ENCODE peak calls at places on chromosomes 4 and X, in six cellular contexts. One of them, this sample, is unnamed. For H3K9me3, the result is how much of the 10 kb centered on the place peaks cover.

GRCh38 chrX:104118765-104119164 is 6.4 kb downstream of the ZCCHC18 start:
- DNase-seq in H9: no peak
- DNase-seq in H1: no peak
- DNase-seq in IMR-90: no peak
- DNase-seq in neuronal stem cell: no peak
- DNase-seq in trophoblast cell: no peak
- DNase-seq in this sample: no peak

GRCh38 chr4:48093949-48094550 is 40.0 kb downstream of the TXK start:
- DNase-seq in IMR-90: peak
- DNase-seq in neuronal stem cell: no peak
- DNase-seq in H9: no peak
- DNase-seq in H1: no peak
- DNase-seq in trophoblast cell: no peak
- DNase-seq in this sample: peak

GRCh38 chrX:773292-774025 is 142.9 kb downstream of the SHOX start:
- DNase-seq in trophoblast cell: no peak
- DNase-seq in IMR-90: no peak
- DNase-seq in H1: no peak
- DNase-seq in neuronal stem cell: no peak
- DNase-seq in H9: no peak
- DNase-seq in this sample: no peak

GRCh38 chr4:56130609-56131150 is 181.9 kb downstream of the CEP135 start:
- DNase-seq in trophoblast cell: no peak
- DNase-seq in IMR-90: no peak
- DNase-seq in H9: no peak
- DNase-seq in H1: no peak
- DNase-seq in neuronal stem cell: no peak
- DNase-seq in this sample: peak

GRCh38 chr4:61521451-61521850 is 321.3 kb downstream of the ADGRL3 start:
- DNase-seq in H9: no peak
- DNase-seq in neuronal stem cell: no peak
- DNase-seq in trophoblast cell: no peak
- DNase-seq in H1: no peak
- DNase-seq in IMR-90: no peak
- DNase-seq in this sample: no peak

GRCh38 chr4:160193787-160194186 is 1090.9 kb downstream of the RAPGEF2 start:
- DNase-seq in neuronal stem cell: no peak
- DNase-seq in IMR-90: no peak
- DNase-seq in trophoblast cell: no peak
- DNase-seq in H1: no peak
- DNase-seq in H9: no peak
- DNase-seq in this sample: no peak

GRCh38 chrX:56798866-56799864 is 70.1 kb downstream of the NBDY start:
- DNase-seq in neuronal stem cell: no peak
- DNase-seq in H9: peak
- DNase-seq in H1: peak
- DNase-seq in IMR-90: no peak
- DNase-seq in trophoblast cell: peak
- DNase-seq in this sample: no peak

GRCh38 chr4:152090543-152090942 is 329.7 kb upstream of the GATB start:
- DNase-seq in neuronal stem cell: no peak
- DNase-seq in H9: peak
- DNase-seq in IMR-90: peak
- DNase-seq in trophoblast cell: peak
- DNase-seq in H1: no peak
- DNase-seq in this sample: peak

GRCh38 chr4:184371390-184371787 is 103.0 kb downstream of the IRF2 start:
- DNase-seq in IMR-90: no peak
- DNase-seq in H9: no peak
- DNase-seq in neuronal stem cell: no peak
- DNase-seq in trophoblast cell: no peak
- DNase-seq in H1: no peak
- DNase-seq in this sample: no peak

GRCh38 chr4:168560835-168561210 is 64.0 kb downstream of the PALLD start:
- DNase-seq in H9: no peak
- DNase-seq in H1: no peak
- DNase-seq in neuronal stem cell: no peak
- DNase-seq in IMR-90: no peak
- DNase-seq in trophoblast cell: no peak
- DNase-seq in this sample: no peak

GRCh38 chrX:151984328-151984727 is 9.9 kb upstream of the GABRE start:
- DNase-seq in H1: no peak
- DNase-seq in H9: no peak
- DNase-seq in neuronal stem cell: no peak
- DNase-seq in trophoblast cell: peak
- DNase-seq in IMR-90: peak
- DNase-seq in this sample: peak

GRCh38 chr4:173935622-173936405 is 347.7 kb downstream of the FBXO8 start:
- DNase-seq in IMR-90: peak
- DNase-seq in H9: no peak
- DNase-seq in H1: no peak
- DNase-seq in trophoblast cell: no peak
- DNase-seq in neuronal stem cell: no peak
- DNase-seq in this sample: peak

GRCh38 chrX:119690921-119691716 is 1.8 kb downstream of the SEPTIN6 start:
- DNase-seq in IMR-90: peak
- DNase-seq in neuronal stem cell: no peak
- DNase-seq in H1: no peak
- DNase-seq in trophoblast cell: peak
- DNase-seq in H9: no peak
- DNase-seq in this sample: peak

GRCh38 chr4:8594097-8595038 is 1.8 kb downstream of the CPZ start:
- DNase-seq in neuronal stem cell: peak
- DNase-seq in trophoblast cell: peak
- DNase-seq in IMR-90: peak
- DNase-seq in H9: peak
- DNase-seq in H1: peak
- DNase-seq in this sample: peak

GRCh38 chr4:105637409-105638258 is 70.9 kb downstream of the INTS12 start:
- DNase-seq in neuronal stem cell: no peak
- DNase-seq in IMR-90: peak
- DNase-seq in trophoblast cell: peak
- DNase-seq in H1: no peak
- DNase-seq in H9: no peak
- DNase-seq in this sample: peak

GRCh38 chr4:26369132-26370036 is 48.6 kb downstream of the RBPJ start:
- DNase-seq in neuronal stem cell: no peak
- DNase-seq in trophoblast cell: no peak
- DNase-seq in H9: no peak
- DNase-seq in IMR-90: peak
- DNase-seq in H1: no peak
- DNase-seq in this sample: no peak

GRCh38 chr4:74042681-74043080 is 4.2 kb upstream of the CXCL3 start:
- DNase-seq in trophoblast cell: no peak
- DNase-seq in neuronal stem cell: no peak
- DNase-seq in H1: no peak
- DNase-seq in IMR-90: no peak
- DNase-seq in H9: peak
- DNase-seq in this sample: no peak

GRCh38 chr4:3771932-3772495 is 5.8 kb downstream of the ADRA2C start:
- DNase-seq in H9: no peak
- DNase-seq in trophoblast cell: no peak
- DNase-seq in neuronal stem cell: no peak
- DNase-seq in H1: no peak
- DNase-seq in IMR-90: no peak
- DNase-seq in this sample: no peak
- H2AK5ac ChIP-seq in H9: no peak
- H2AK5ac ChIP-seq in trophoblast cell: no peak
- H2AK5ac ChIP-seq in neuronal stem cell: peak
- H2AK5ac ChIP-seq in H1: no peak
- H2AK5ac ChIP-seq in IMR-90: no peak
- H2AK5ac ChIP-seq in this sample: no peak

DNA sequence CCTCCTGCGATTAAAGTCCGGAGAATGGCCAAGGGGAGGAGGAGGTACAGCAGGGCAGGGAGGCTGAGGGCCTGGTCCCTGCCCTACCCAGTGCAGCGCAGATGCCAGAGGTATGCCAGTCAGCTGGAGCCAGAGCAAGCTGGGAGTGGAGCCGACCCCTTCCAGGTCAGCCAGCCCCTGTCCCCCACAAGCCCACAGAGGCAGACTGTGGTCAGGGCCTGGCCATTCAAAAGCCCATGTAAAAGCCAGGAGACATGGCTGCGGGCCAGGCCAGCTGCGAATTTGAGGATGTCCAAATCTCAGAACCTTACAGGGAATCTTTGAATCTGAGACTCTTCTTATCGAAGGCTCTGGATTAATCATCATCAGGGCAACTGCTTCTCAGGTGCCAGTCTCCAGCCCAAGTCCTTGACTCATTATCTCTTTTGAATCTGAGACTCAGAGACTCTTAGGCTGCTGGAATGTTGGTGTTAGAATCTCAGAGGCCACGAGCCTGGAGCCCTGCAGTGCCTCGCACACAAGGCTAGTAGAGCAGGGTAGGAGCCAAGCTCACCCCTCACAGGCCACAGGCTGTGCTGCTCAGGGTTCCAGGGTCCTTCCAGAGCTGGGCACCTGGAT is 572 bp downstream of the IQSEC2 start:
- DNase-seq in trophoblast cell: peak
- DNase-seq in neuronal stem cell: no peak
- DNase-seq in H1: no peak
- DNase-seq in IMR-90: peak
- DNase-seq in H9: no peak
- DNase-seq in this sample: peak
- H3K4ac ChIP-seq in trophoblast cell: no peak
- H3K4ac ChIP-seq in neuronal stem cell: no peak
- H3K4ac ChIP-seq in H1: no peak
- H3K4ac ChIP-seq in IMR-90: peak
- H3K4ac ChIP-seq in H9: no peak
- H3K4ac ChIP-seq in this sample: peak

GRCh38 chr4:38774181-38774580 is 8.6 kb downstream of the TLR10 start:
- DNase-seq in IMR-90: no peak
- DNase-seq in H9: no peak
- DNase-seq in trophoblast cell: no peak
- DNase-seq in neuronal stem cell: no peak
- DNase-seq in H1: no peak
- DNase-seq in this sample: no peak
- H3K9me3 ChIP-seq in IMR-90: under half
- H3K9me3 ChIP-seq in H9: under half
- H3K9me3 ChIP-seq in trophoblast cell: under half
- H3K9me3 ChIP-seq in neuronal stem cell: under half
- H3K9me3 ChIP-seq in H1: under half
- H3K9me3 ChIP-seq in this sample: under half

DNA sequence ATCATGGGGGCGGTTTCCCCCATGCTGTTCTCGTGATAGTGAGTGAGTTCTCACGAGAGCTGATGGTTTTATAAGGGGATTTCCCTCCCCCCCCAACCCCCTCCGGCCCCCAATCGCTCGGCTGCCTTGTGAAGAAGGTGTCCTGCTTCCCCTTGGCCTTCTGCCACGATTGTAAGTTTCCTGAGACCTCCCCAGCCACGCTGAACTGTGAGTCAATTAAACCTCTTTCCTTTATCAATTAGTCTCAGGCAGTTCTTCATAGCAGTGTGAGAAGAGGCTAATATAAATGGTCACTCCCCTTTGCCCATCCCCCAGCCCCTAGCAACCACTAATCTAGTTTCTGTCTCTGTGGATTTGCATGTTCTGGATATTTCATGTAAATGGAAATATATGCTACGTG is 16.5 kb downstream of the GPR143 start:
- DNase-seq in IMR-90: no peak
- DNase-seq in trophoblast cell: no peak
- DNase-seq in H1: no peak
- DNase-seq in H9: no peak
- DNase-seq in neuronal stem cell: no peak
- DNase-seq in this sample: no peak
- H2AK5ac ChIP-seq in IMR-90: no peak
- H2AK5ac ChIP-seq in trophoblast cell: no peak
- H2AK5ac ChIP-seq in H1: no peak
- H2AK5ac ChIP-seq in H9: no peak
- H2AK5ac ChIP-seq in neuronal stem cell: no peak
- H2AK5ac ChIP-seq in this sample: no peak

GRCh38 chr4:6945052-6945409 is 35.4 kb downstream of the TBC1D14 start:
- DNase-seq in IMR-90: no peak
- DNase-seq in trophoblast cell: no peak
- DNase-seq in H1: no peak
- DNase-seq in H9: no peak
- DNase-seq in neuronal stem cell: no peak
- DNase-seq in this sample: no peak

GRCh38 chr4:6943012-6943869 is 33.6 kb downstream of the TBC1D14 start:
- DNase-seq in H9: no peak
- DNase-seq in neuronal stem cell: no peak
- DNase-seq in H1: no peak
- DNase-seq in IMR-90: no peak
- DNase-seq in trophoblast cell: peak
- DNase-seq in this sample: peak

GRCh38 chr4:6943870-6944195 is 34.2 kb downstream of the TBC1D14 start:
- DNase-seq in H9: no peak
- DNase-seq in neuronal stem cell: no peak
- DNase-seq in IMR-90: no peak
- DNase-seq in trophoblast cell: no peak
- DNase-seq in H1: no peak
- DNase-seq in this sample: no peak

GRCh38 chr4:6946497-6946896 is 36.9 kb downstream of the TBC1D14 start:
- DNase-seq in trophoblast cell: no peak
- DNase-seq in neuronal stem cell: no peak
- DNase-seq in H1: no peak
- DNase-seq in IMR-90: no peak
- DNase-seq in H9: no peak
- DNase-seq in this sample: no peak

GRCh38 chr4:6944311-6945051 is 34.9 kb downstream of the TBC1D14 start:
- DNase-seq in IMR-90: no peak
- DNase-seq in H9: no peak
- DNase-seq in trophoblast cell: no peak
- DNase-seq in H1: no peak
- DNase-seq in neuronal stem cell: no peak
- DNase-seq in this sample: peak
- H3K4ac ChIP-seq in IMR-90: peak
- H3K4ac ChIP-seq in H9: no peak
- H3K4ac ChIP-seq in trophoblast cell: peak
- H3K4ac ChIP-seq in H1: no peak
- H3K4ac ChIP-seq in neuronal stem cell: no peak
- H3K4ac ChIP-seq in this sample: peak

GRCh38 chr4:571838-572572 is 4.1 kb downstream of the TMEM271 start:
- DNase-seq in H1: no peak
- DNase-seq in H9: no peak
- DNase-seq in IMR-90: no peak
- DNase-seq in neuronal stem cell: no peak
- DNase-seq in trophoblast cell: no peak
- DNase-seq in this sample: no peak
- H3K9me3 ChIP-seq in H1: under half
- H3K9me3 ChIP-seq in H9: under half
- H3K9me3 ChIP-seq in IMR-90: under half
- H3K9me3 ChIP-seq in neuronal stem cell: under half
- H3K9me3 ChIP-seq in trophoblast cell: under half
- H3K9me3 ChIP-seq in this sample: under half

DNA sequence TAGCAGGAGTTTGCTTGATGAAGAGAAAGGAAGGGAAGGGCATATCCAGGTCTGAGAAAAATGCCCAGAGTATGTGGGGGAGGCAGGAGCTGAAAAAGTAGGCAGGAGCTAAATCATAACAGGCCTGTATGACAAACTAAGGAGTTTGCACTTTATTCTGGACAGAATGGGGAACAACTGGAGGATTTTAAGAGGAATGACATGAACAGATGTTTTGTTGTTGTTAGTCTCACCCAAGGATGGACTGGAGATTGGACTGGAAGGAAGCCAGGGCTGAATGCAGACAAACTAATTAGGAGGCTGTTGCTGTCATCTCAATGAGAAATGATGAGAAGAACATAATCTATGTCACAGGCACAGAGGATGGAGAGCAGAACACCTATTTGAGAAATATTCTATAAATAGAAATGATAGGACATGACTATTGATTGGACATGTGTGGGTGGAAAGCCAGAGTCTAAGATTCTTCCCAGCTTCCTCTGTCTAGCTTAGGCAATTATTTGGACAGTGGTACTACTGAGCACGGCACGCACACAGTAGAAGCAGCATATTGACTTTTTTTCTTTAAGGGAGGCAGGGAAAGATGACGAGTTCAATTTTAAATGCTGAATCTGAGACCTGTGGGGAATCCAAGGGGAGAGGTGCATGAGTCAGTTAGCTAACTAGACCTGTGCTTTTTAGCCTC is 1.1 kb upstream of the USO1 start:
- DNase-seq in H1: peak
- DNase-seq in H9: no peak
- DNase-seq in neuronal stem cell: no peak
- DNase-seq in IMR-90: peak
- DNase-seq in trophoblast cell: peak
- DNase-seq in this sample: peak
- H2AK5ac ChIP-seq in H1: no peak
- H2AK5ac ChIP-seq in H9: no peak
- H2AK5ac ChIP-seq in neuronal stem cell: no peak
- H2AK5ac ChIP-seq in IMR-90: no peak
- H2AK5ac ChIP-seq in trophoblast cell: no peak
- H2AK5ac ChIP-seq in this sample: no peak